ENCODE peak calls at places on chromosome 22, in eight cellular contexts. W is AG09309, X is HAP-1, F is Karpas-422, C is aorta, V is mammary epithelial cell, H is ovary, I is stomach. B is an unnamed sample.
A peak's percentile ranks its signal among the peaks of the same experiment; 100 is the strongest.

GRCh38 chr22:39556970-39557811 is 13.4 kb upstream of the CACNA1I start:
- DNase-seq in W (no peak), X (peak; percentile 44), F (no peak), C (no peak), V (no peak), H (peak; percentile 59), I (no peak), B (no peak)

GRCh38 chr22:31530816-31531180 is 34.5 kb downstream of the SFI1 start:
- DNase-seq in W (no peak), X (no peak), F (no peak), C (no peak), V (no peak), H (no peak), I (no peak), B (no peak)

GRCh38 chr22:25572708-25573161 is 8.3 kb downstream of the GRK3 start:
- DNase-seq in W (no peak), X (no peak), F (no peak), C (no peak), V (no peak), H (no peak), I (no peak), B (no peak)

GRCh38 chr22:27267145-27267544 is 534.4 kb downstream of the MN1 start:
- DNase-seq in W (peak; percentile 56), X (no peak), F (no peak), C (no peak), V (no peak), H (no peak), I (no peak), B (no peak)

GRCh38 chr22:44045171-44045570 is 21.1 kb downstream of the PARVB start:
- DNase-seq in W (no peak), X (no peak), F (no peak), C (no peak), V (no peak), H (no peak), I (no peak), B (no peak)

GRCh38 chr22:23677701-23677995 is 13.2 kb upstream of the RGL4 start:
- DNase-seq in W (no peak), X (no peak), F (no peak), C (no peak), V (no peak), H (no peak), I (no peak), B (no peak)

GRCh38 chr22:25067851-25068421 is 115.4 kb downstream of the KIAA1671 start:
- DNase-seq in W (no peak), X (no peak), F (no peak), C (peak; percentile 90), V (no peak), H (no peak), I (no peak), B (peak; percentile 93)

GRCh38 chr22:28137036-28137435 is 218.0 kb upstream of the PITPNB start:
- DNase-seq in W (no peak), X (no peak), F (no peak), C (no peak), V (no peak), H (no peak), I (no peak), B (no peak)

GRCh38 chr22:22520667-22521602 is 865 bp upstream of the ZNF280A start:
- DNase-seq in W (no peak), X (no peak), F (no peak), C (no peak), V (no peak), H (no peak), I (no peak), B (no peak)

GRCh38 chr22:35440129-35440528 is 40.2 kb downstream of the MCM5 start:
- DNase-seq in W (no peak), X (no peak), F (no peak), C (no peak), V (no peak), H (no peak), I (no peak), B (no peak)

GRCh38 chr22:39932918-39933649 is 27.1 kb upstream of the TMA7B start:
- DNase-seq in W (no peak), X (peak; percentile 70), F (peak; percentile 87), C (no peak), V (no peak), H (no peak), I (peak; percentile 71), B (peak; percentile 71)

GRCh38 chr22:17774206-17774927 is at the start of gene BID:
- DNase-seq in W (no peak), X (peak; percentile 45), F (peak; percentile 88), C (peak; percentile 87), V (no peak), H (peak; percentile 56), I (peak; percentile 60), B (no peak)

GRCh38 chr22:26023104-26023775 is 146.0 kb upstream of the SEZ6L start:
- DNase-seq in W (no peak), X (no peak), F (no peak), C (no peak), V (no peak), H (no peak), I (no peak), B (no peak)

GRCh38 chr22:39146256-39147101 is 6.0 kb downstream of the CBX7 start:
- DNase-seq in W (no peak), X (no peak), F (no peak), C (peak; percentile 57), V (no peak), H (peak; percentile 45), I (no peak), B (no peak)

GRCh38 chr22:21972293-21972779 is 10.3 kb downstream of the TOP3B start:
- DNase-seq in W (no peak), X (peak; percentile 77), F (peak; percentile 86), C (no peak), V (no peak), H (no peak), I (no peak), B (peak; percentile 39)

GRCh38 chr22:19178065-19178658 is 374 bp downstream of the SLC25A1 start:
- DNase-seq in W (no peak), X (peak; percentile 69), F (peak; percentile 88), C (peak; percentile 87), V (peak; percentile 47), H (no peak), I (peak; percentile 60), B (peak; percentile 28)

GRCh38 chr22:27775087-27775697 is 26.4 kb downstream of the MN1 start:
- DNase-seq in W (no peak), X (no peak), F (no peak), C (peak; percentile 89), V (no peak), H (no peak), I (no peak), B (no peak)

GRCh38 chr22:47061226-47061625 is 298.8 kb downstream of the TBC1D22A start:
- DNase-seq in W (no peak), X (no peak), F (no peak), C (no peak), V (no peak), H (no peak), I (no peak), B (no peak)

GRCh38 chr22:47060718-47061117 is 298.3 kb downstream of the TBC1D22A start:
- DNase-seq in W (no peak), X (no peak), F (no peak), C (peak; percentile 36), V (no peak), H (peak; percentile 19), I (no peak), B (no peak)

GRCh38 chr22:47059076-47059475 is 296.6 kb downstream of the TBC1D22A start:
- DNase-seq in W (no peak), X (no peak), F (peak; percentile 53), C (peak; percentile 52), V (no peak), H (no peak), I (no peak), B (no peak)

GRCh38 chr22:47057916-47058585 is 295.6 kb downstream of the TBC1D22A start:
- DNase-seq in W (no peak), X (no peak), F (no peak), C (peak; percentile 67), V (no peak), H (peak; percentile 17), I (no peak), B (no peak)

GRCh38 chr22:47059701-47060161 is 297.3 kb downstream of the TBC1D22A start:
- DNase-seq in W (no peak), X (no peak), F (peak; percentile 48), C (no peak), V (peak; percentile 1), H (no peak), I (no peak), B (no peak)
- H3K4me3 ChIP-seq in W (no peak overlapping the region), X (no peak overlapping the region), F (no peak overlapping the region), C (no peak overlapping the region), V (no peak overlapping the region), H (no peak overlapping the region), I (no peak overlapping the region), B (no peak overlapping the region)

GRCh38 chr22:29798801-29799200 is 31.6 kb downstream of the UQCR10 start:
- DNase-seq in W (no peak), X (no peak), F (no peak), C (no peak), V (no peak), H (no peak), I (peak; percentile 46), B (no peak)
- H3K4me3 ChIP-seq in W (no peak overlapping the region), X (no peak overlapping the region), F (no peak overlapping the region), C (no peak overlapping the region), V (no peak overlapping the region), H (no peak overlapping the region), I (no peak overlapping the region), B (no peak overlapping the region)

DNA sequence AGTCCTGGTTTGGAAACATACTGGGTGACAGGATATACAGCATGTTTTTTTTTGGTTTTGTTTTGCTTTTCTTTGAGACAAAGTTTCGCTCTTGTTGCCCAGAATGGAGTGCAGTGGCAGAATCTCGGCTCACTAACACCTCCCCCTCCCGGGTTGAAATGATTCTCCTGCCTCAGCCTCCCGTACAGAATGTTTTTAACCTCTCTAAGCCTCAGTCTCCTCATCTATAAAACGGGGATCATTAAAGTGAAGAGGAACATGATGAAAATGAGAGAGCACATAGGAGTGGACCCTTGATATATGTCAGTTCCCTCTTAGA is 28.1 kb upstream of the SCARF2 start:
- DNase-seq in W (no peak), X (no peak), F (no peak), C (peak; percentile 5), V (no peak), H (no peak), I (no peak), B (no peak)
- H3K4me3 ChIP-seq in W (no peak overlapping the region), X (no peak overlapping the region), F (no peak overlapping the region), C (no peak overlapping the region), V (no peak overlapping the region), H (no peak overlapping the region), I (no peak overlapping the region), B (no peak overlapping the region)

GRCh38 chr22:37660709-37661045 is 2.2 kb downstream of the PDXP start:
- DNase-seq in W (no peak), X (no peak), F (no peak), C (no peak), V (no peak), H (no peak), I (no peak), B (no peak)

GRCh38 chr22:37661160-37661924 is 2.8 kb downstream of the PDXP start:
- DNase-seq in W (no peak), X (no peak), F (peak; percentile 61), C (no peak), V (peak; percentile 37), H (no peak), I (no peak), B (no peak)

GRCh38 chr22:37663521-37664140 is 5.1 kb downstream of the PDXP start:
- DNase-seq in W (no peak), X (no peak), F (no peak), C (no peak), V (no peak), H (no peak), I (no peak), B (no peak)

GRCh38 chr22:37659897-37660708 is 1.6 kb downstream of the PDXP start:
- DNase-seq in W (no peak), X (no peak), F (no peak), C (no peak), V (no peak), H (no peak), I (no peak), B (no peak)

GRCh38 chr22:37662039-37662438 is 3.5 kb downstream of the PDXP start:
- DNase-seq in W (no peak), X (no peak), F (no peak), C (no peak), V (no peak), H (no peak), I (no peak), B (no peak)
- H3K4me3 ChIP-seq in W (no peak overlapping the region), X (no peak overlapping the region), F (no peak overlapping the region), C (no peak overlapping the region), V (no peak overlapping the region), H (no peak overlapping the region), I (no peak overlapping the region), B (no peak overlapping the region)

B was measured in Jurkat, Clone E6-1.